ENCODE peak calls at places on chromosomes 3 and 15, in seven cellular contexts. F is transverse colon; M is CD4-positive, alpha-beta memory T cell; B is T-helper 17 cell; K is cardiac muscle cell; G is aorta; N is neuronal stem cell. T is an unnamed sample.

GRCh38 chr3:164351126-164351525 is 727.2 kb downstream of the SI start:
- DNase-seq in F (no peak), M (no peak), B (no peak), K (no peak), G (no peak), N (no peak), T (no peak)

GRCh38 chr3:183244219-183244618 is 8.8 kb upstream of the B3GNT5 start:
- DNase-seq in F (peak; percentile 60), M (no peak), B (no peak), K (no peak), G (no peak), N (no peak), T (no peak)

GRCh38 chr3:66904816-66905543 is 93.1 kb upstream of the KBTBD8 start:
- DNase-seq in F (no peak), M (no peak), B (no peak), K (peak; percentile 30), G (no peak), N (no peak), T (no peak)

GRCh38 chr15:42914728-42915497 is 5.7 kb downstream of the TTBK2 start:
- DNase-seq in F (no peak), M (no peak), B (no peak), K (no peak), G (no peak), N (no peak), T (no peak)

GRCh38 chr3:64859625-64860590 is 172.1 kb upstream of the ADAMTS9 start:
- DNase-seq in F (no peak), M (no peak), B (no peak), K (no peak), G (no peak), N (no peak), T (no peak)

GRCh38 chr3:62644493-62644892 is 230.7 kb downstream of the CADPS start:
- DNase-seq in F (no peak), M (no peak), B (no peak), K (no peak), G (no peak), N (no peak), T (no peak)

GRCh38 chr3:146148468-146148931 is 12.5 kb downstream of the PLOD2 start:
- DNase-seq in F (no peak), M (no peak), B (no peak), K (no peak), G (no peak), N (no peak), T (no peak)

GRCh38 chr15:74156678-74157411 is 16.7 kb upstream of the ISLR start:
- DNase-seq in F (no peak), M (no peak), B (no peak), K (peak; percentile 70), G (peak; percentile 74), N (no peak), T (no peak)

GRCh38 chr15:78147566-78147965 is 1.6 kb upstream of the IDH3A start:
- DNase-seq in F (no peak), M (no peak), B (no peak), K (no peak), G (no peak), N (no peak), T (no peak)

GRCh38 chr15:81029416-81030367 is 29.0 kb downstream of the TLNRD1 start:
- DNase-seq in F (no peak), M (no peak), B (no peak), K (no peak), G (no peak), N (no peak), T (no peak)

GRCh38 chr3:43171770-43172169 is 65.9 kb upstream of the POMGNT2 start:
- DNase-seq in F (no peak), M (no peak), B (no peak), K (no peak), G (no peak), N (no peak), T (no peak)

GRCh38 chr3:136632625-136633081 is 119.5 kb downstream of the STAG1 start:
- DNase-seq in F (no peak), M (no peak), B (no peak), K (no peak), G (no peak), N (no peak), T (no peak)

GRCh38 chr3:30510596-30510995 is 95.8 kb upstream of the TGFBR2 start:
- DNase-seq in F (no peak), M (no peak), B (no peak), K (no peak), G (no peak), N (no peak), T (no peak)

GRCh38 chr3:17339233-17339632 is 403.2 kb downstream of the TBC1D5 start:
- DNase-seq in F (no peak), M (no peak), B (no peak), K (no peak), G (no peak), N (no peak), T (no peak)

GRCh38 chr3:147619925-147620580 is 210.9 kb downstream of the ZIC1 start:
- DNase-seq in F (no peak), M (no peak), B (no peak), K (no peak), G (no peak), N (no peak), T (no peak)

GRCh38 chr15:67054676-67055075 is 10.7 kb upstream of the SMAD3 start:
- DNase-seq in F (no peak), M (no peak), B (no peak), K (no peak), G (no peak), N (no peak), T (no peak)

GRCh38 chr3:43025423-43025822 is 46.3 kb downstream of the GASK1A start:
- DNase-seq in F (no peak), M (no peak), B (no peak), K (no peak), G (no peak), N (peak; percentile 29), T (no peak)

GRCh38 chr15:77239892-77240608 is 169.1 kb upstream of the TSPAN3 start:
- DNase-seq in F (no peak), M (no peak), B (no peak), K (no peak), G (no peak), N (no peak), T (no peak)

GRCh38 chr3:177770821-177771220 is 573.5 kb upstream of the TBL1XR1 start:
- DNase-seq in F (no peak), M (no peak), B (no peak), K (no peak), G (no peak), N (no peak), T (no peak)

GRCh38 chr15:62901087-62901486 is 141.5 kb upstream of the TPM1 start:
- DNase-seq in F (no peak), M (no peak), B (no peak), K (no peak), G (no peak), N (no peak), T (no peak)

GRCh38 chr15:77352932-77353331 is 67.0 kb downstream of the PEAK1 start:
- DNase-seq in F (no peak), M (no peak), B (no peak), K (no peak), G (no peak), N (no peak), T (no peak)

GRCh38 chr3:194841515-194841841 is 155.8 kb downstream of the FAM43A start:
- DNase-seq in F (no peak), M (no peak), B (no peak), K (no peak), G (no peak), N (no peak), T (no peak)

GRCh38 chr3:162034368-162034767 is 537.8 kb downstream of the OTOL1 start:
- DNase-seq in F (no peak), M (no peak), B (no peak), K (no peak), G (no peak), N (no peak), T (no peak)

GRCh38 chr3:69948246-69948862 is 51.2 kb upstream of the SAMMSON start:
- DNase-seq in F (no peak), M (no peak), B (no peak), K (peak; percentile 49), G (no peak), N (peak; percentile 31), T (no peak)

GRCh38 chr3:67318162-67318561 is 320.1 kb downstream of the KBTBD8 start:
- DNase-seq in F (no peak), M (no peak), B (no peak), K (no peak), G (no peak), N (no peak), T (no peak)

GRCh38 chr3:120040813-120041377 is 53.4 kb downstream of the GSK3B start:
- DNase-seq in F (no peak), M (no peak), B (no peak), K (no peak), G (no peak), N (no peak), T (no peak)
- H3K9me3 ChIP-seq in F (peaks cover 27% of the 10 kb centered on the region), M (peaks cover 26% of the 10 kb centered on the region), B (no peaks in the 10 kb centered on the region), K (no peaks in the 10 kb centered on the region), G (peaks cover 12% of the 10 kb centered on the region), N (peaks cover 28% of the 10 kb centered on the region), T (peaks cover 14% of the 10 kb centered on the region)

DNA sequence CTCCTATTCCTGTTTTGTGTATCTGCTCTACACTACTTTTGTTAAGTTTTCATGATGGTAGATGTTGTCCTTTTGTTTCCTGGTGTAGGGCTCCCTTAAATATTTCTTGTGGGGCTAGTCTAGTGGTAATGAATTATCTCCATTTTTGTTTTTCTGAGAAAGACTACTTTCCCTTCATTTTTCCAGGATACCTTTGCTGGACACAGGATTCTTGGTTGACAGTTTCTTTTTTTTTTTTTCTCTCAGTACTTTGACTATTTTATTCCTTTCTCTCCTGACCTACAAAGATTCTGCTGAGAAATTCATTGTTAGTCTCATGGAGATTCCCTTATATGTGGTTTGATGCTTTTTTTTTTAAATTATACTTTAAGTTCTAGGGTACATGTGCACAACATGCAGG is 38.0 kb downstream of the FAIM start:
- DNase-seq in F (no peak), M (no peak), B (no peak), K (no peak), G (no peak), N (no peak), T (no peak)
- H3K9me3 ChIP-seq in F (peaks cover 41% of the 10 kb centered on the region), M (peaks cover 14% of the 10 kb centered on the region), B (no peaks in the 10 kb centered on the region), K (no peaks in the 10 kb centered on the region), G (peaks cover 3% of the 10 kb centered on the region), N (peaks cover 13% of the 10 kb centered on the region), T (peaks cover 10% of the 10 kb centered on the region)

DNA sequence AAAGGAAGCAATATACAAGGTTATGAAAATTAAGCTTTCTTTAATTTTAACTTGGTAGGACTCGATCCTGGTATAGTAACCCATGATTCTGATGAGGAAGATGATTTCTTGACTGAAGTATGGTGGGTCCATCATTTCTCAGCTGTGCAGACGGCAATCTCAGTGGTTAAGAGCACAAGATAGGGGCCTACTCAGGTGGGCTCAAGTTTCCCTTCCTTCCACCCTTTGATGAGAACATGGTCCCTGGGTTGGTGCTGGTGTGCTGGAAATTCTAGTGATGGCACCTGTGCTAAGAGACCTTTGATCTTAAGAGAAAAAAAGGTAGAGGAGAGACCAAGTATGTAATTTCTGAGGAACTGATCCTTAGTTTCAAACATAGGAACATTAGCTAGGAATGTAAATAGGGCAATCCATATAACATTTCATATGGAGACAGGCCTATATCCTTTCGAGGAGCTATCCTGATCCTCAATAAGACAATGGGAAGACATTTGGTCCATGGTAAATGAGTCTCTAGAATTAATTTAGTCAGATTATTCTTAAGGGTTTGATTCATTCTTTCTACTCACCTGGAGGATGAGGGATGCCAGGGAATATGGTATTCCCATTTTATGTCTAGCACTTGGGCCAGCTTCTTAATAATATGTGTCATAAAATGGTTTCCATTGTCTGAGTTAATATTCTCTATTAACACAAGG is 104.5 kb upstream of the NECTIN3 start:
- DNase-seq in F (no peak), M (no peak), B (no peak), K (no peak), G (no peak), N (no peak), T (no peak)
- H3K9me3 ChIP-seq in F (peaks cover 13% of the 10 kb centered on the region), M (no peaks in the 10 kb centered on the region), B (peaks cover 5% of the 10 kb centered on the region), K (no peaks in the 10 kb centered on the region), G (peaks cover 16% of the 10 kb centered on the region), N (peaks cover 6% of the 10 kb centered on the region), T (no peaks in the 10 kb centered on the region)

GRCh38 chr3:100269410-100270217 is 8.8 kb downstream of the TBC1D23 start:
- DNase-seq in F (no peak), M (no peak), B (no peak), K (no peak), G (no peak), N (no peak), T (no peak)
- H3K9me3 ChIP-seq in F (no peaks in the 10 kb centered on the region), M (no peaks in the 10 kb centered on the region), B (no peaks in the 10 kb centered on the region), K (no peaks in the 10 kb centered on the region), G (no peaks in the 10 kb centered on the region), N (no peaks in the 10 kb centered on the region), T (no peaks in the 10 kb centered on the region)